ENCODE peak calls at places on chromosome 1, in seven cellular contexts. One of them, this sample, is unnamed.

GRCh38 chr1:209989525-209989924 is 51.5 kb downstream of the SYT14 start:
- DNase-seq in tibial artery: no peak
- DNase-seq in right atrium auricular region: no peak
- DNase-seq in heart left ventricle: no peak
- DNase-seq in CD4-positive, alpha-beta T cell: no peak
- DNase-seq in omental fat pad: no peak
- DNase-seq in kidney: no peak
- DNase-seq in this sample: no peak

GRCh38 chr1:84298336-84298687 is 3.2 kb upstream of the SAMD13 start:
- DNase-seq in tibial artery: peak
- DNase-seq in right atrium auricular region: no peak
- DNase-seq in heart left ventricle: peak
- DNase-seq in CD4-positive, alpha-beta T cell: no peak
- DNase-seq in omental fat pad: no peak
- DNase-seq in kidney: peak
- DNase-seq in this sample: peak

GRCh38 chr1:101520302-101520701 is 283.5 kb downstream of the S1PR1 start:
- DNase-seq in tibial artery: no peak
- DNase-seq in right atrium auricular region: no peak
- DNase-seq in heart left ventricle: no peak
- DNase-seq in CD4-positive, alpha-beta T cell: no peak
- DNase-seq in omental fat pad: no peak
- DNase-seq in kidney: no peak
- DNase-seq in this sample: peak

GRCh38 chr1:160685266-160685665 is 26.4 kb downstream of the CD48 start:
- DNase-seq in tibial artery: no peak
- DNase-seq in right atrium auricular region: no peak
- DNase-seq in heart left ventricle: no peak
- DNase-seq in CD4-positive, alpha-beta T cell: no peak
- DNase-seq in omental fat pad: no peak
- DNase-seq in kidney: no peak
- DNase-seq in this sample: no peak

GRCh38 chr1:108708726-108709660 is 3.7 kb upstream of the FNDC7 start:
- DNase-seq in tibial artery: no peak
- DNase-seq in right atrium auricular region: no peak
- DNase-seq in heart left ventricle: no peak
- DNase-seq in CD4-positive, alpha-beta T cell: peak
- DNase-seq in omental fat pad: no peak
- DNase-seq in kidney: no peak
- DNase-seq in this sample: no peak

GRCh38 chr1:205701405-205701804 is 21.1 kb upstream of the SLC45A3 start:
- DNase-seq in tibial artery: no peak
- DNase-seq in right atrium auricular region: no peak
- DNase-seq in heart left ventricle: no peak
- DNase-seq in CD4-positive, alpha-beta T cell: no peak
- DNase-seq in omental fat pad: no peak
- DNase-seq in kidney: no peak
- DNase-seq in this sample: no peak

GRCh38 chr1:112674440-112674985 is at the start of gene MOV10:
- DNase-seq in tibial artery: peak
- DNase-seq in right atrium auricular region: peak
- DNase-seq in heart left ventricle: peak
- DNase-seq in CD4-positive, alpha-beta T cell: peak
- DNase-seq in omental fat pad: no peak
- DNase-seq in kidney: peak
- DNase-seq in this sample: peak

GRCh38 chr1:244006381-244006901 is 44.6 kb upstream of the ZBTB18 start:
- DNase-seq in tibial artery: no peak
- DNase-seq in right atrium auricular region: no peak
- DNase-seq in heart left ventricle: no peak
- DNase-seq in CD4-positive, alpha-beta T cell: no peak
- DNase-seq in omental fat pad: no peak
- DNase-seq in kidney: no peak
- DNase-seq in this sample: no peak

GRCh38 chr1:51421961-51422360 is 91.6 kb upstream of the TTC39A start:
- DNase-seq in tibial artery: no peak
- DNase-seq in right atrium auricular region: no peak
- DNase-seq in heart left ventricle: no peak
- DNase-seq in CD4-positive, alpha-beta T cell: no peak
- DNase-seq in omental fat pad: no peak
- DNase-seq in kidney: no peak
- DNase-seq in this sample: no peak

GRCh38 chr1:211829343-211830054 is 1.1 kb downstream of the LPGAT1 start:
- DNase-seq in tibial artery: no peak
- DNase-seq in right atrium auricular region: no peak
- DNase-seq in heart left ventricle: no peak
- DNase-seq in CD4-positive, alpha-beta T cell: no peak
- DNase-seq in omental fat pad: no peak
- DNase-seq in kidney: no peak
- DNase-seq in this sample: peak

GRCh38 chr1:201137579-201138310 is 10.8 kb upstream of the ASCL5 start:
- DNase-seq in tibial artery: peak
- DNase-seq in right atrium auricular region: peak
- DNase-seq in heart left ventricle: no peak
- DNase-seq in CD4-positive, alpha-beta T cell: no peak
- DNase-seq in omental fat pad: no peak
- DNase-seq in kidney: peak
- DNase-seq in this sample: no peak

GRCh38 chr1:229374485-229374884 is 31.6 kb upstream of the CCSAP start:
- DNase-seq in tibial artery: peak
- DNase-seq in right atrium auricular region: no peak
- DNase-seq in heart left ventricle: no peak
- DNase-seq in CD4-positive, alpha-beta T cell: no peak
- DNase-seq in omental fat pad: no peak
- DNase-seq in kidney: no peak
- DNase-seq in this sample: no peak

GRCh38 chr1:19734472-19734999 is 65.2 kb downstream of the TMCO4 start:
- DNase-seq in tibial artery: peak
- DNase-seq in right atrium auricular region: no peak
- DNase-seq in heart left ventricle: no peak
- DNase-seq in CD4-positive, alpha-beta T cell: no peak
- DNase-seq in omental fat pad: no peak
- DNase-seq in kidney: peak
- DNase-seq in this sample: no peak

GRCh38 chr1:66069976-66070375 is 277.3 kb downstream of the PDE4B start:
- DNase-seq in tibial artery: no peak
- DNase-seq in right atrium auricular region: no peak
- DNase-seq in heart left ventricle: no peak
- DNase-seq in CD4-positive, alpha-beta T cell: no peak
- DNase-seq in omental fat pad: no peak
- DNase-seq in kidney: no peak
- DNase-seq in this sample: no peak

GRCh38 chr1:6209661-6210605 is 4.0 kb downstream of the RNF207 start:
- DNase-seq in tibial artery: no peak
- DNase-seq in right atrium auricular region: no peak
- DNase-seq in heart left ventricle: no peak
- DNase-seq in CD4-positive, alpha-beta T cell: no peak
- DNase-seq in omental fat pad: no peak
- DNase-seq in kidney: peak
- DNase-seq in this sample: peak

GRCh38 chr1:213136190-213136917 is 85.3 kb downstream of the RPS6KC1 start:
- DNase-seq in tibial artery: no peak
- DNase-seq in right atrium auricular region: no peak
- DNase-seq in heart left ventricle: no peak
- DNase-seq in CD4-positive, alpha-beta T cell: no peak
- DNase-seq in omental fat pad: no peak
- DNase-seq in kidney: no peak
- DNase-seq in this sample: no peak

GRCh38 chr1:171788696-171789095 is 7.2 kb downstream of the METTL13 start:
- DNase-seq in tibial artery: no peak
- DNase-seq in right atrium auricular region: no peak
- DNase-seq in heart left ventricle: no peak
- DNase-seq in CD4-positive, alpha-beta T cell: no peak
- DNase-seq in omental fat pad: no peak
- DNase-seq in kidney: no peak
- DNase-seq in this sample: no peak

GRCh38 chr1:2151252-2151651 is 43.3 kb downstream of the FAAP20 start:
- DNase-seq in tibial artery: no peak
- DNase-seq in right atrium auricular region: no peak
- DNase-seq in heart left ventricle: no peak
- DNase-seq in CD4-positive, alpha-beta T cell: no peak
- DNase-seq in omental fat pad: no peak
- DNase-seq in kidney: no peak
- DNase-seq in this sample: no peak

GRCh38 chr1:41371630-41372599 is 10.7 kb downstream of the FOXO6 start:
- DNase-seq in tibial artery: no peak
- DNase-seq in right atrium auricular region: no peak
- DNase-seq in heart left ventricle: peak
- DNase-seq in CD4-positive, alpha-beta T cell: no peak
- DNase-seq in omental fat pad: no peak
- DNase-seq in kidney: no peak
- DNase-seq in this sample: peak

GRCh38 chr1:225437710-225438437 is 10.0 kb upstream of the LBR start:
- DNase-seq in tibial artery: no peak
- DNase-seq in right atrium auricular region: no peak
- DNase-seq in heart left ventricle: no peak
- DNase-seq in CD4-positive, alpha-beta T cell: no peak
- DNase-seq in omental fat pad: no peak
- DNase-seq in kidney: no peak
- DNase-seq in this sample: no peak
- TF ChIP-seq CTCF in tibial artery: no peak
- TF ChIP-seq CTCF in right atrium auricular region: peak
- TF ChIP-seq CTCF in heart left ventricle: peak
- TF ChIP-seq CTCF in CD4-positive, alpha-beta T cell: peak
- TF ChIP-seq CTCF in omental fat pad: no peak
- TF ChIP-seq CTCF in kidney: peak
- TF ChIP-seq CTCF in this sample: peak

GRCh38 chr1:107153033-107153432 is 12.2 kb downstream of the NTNG1 start:
- DNase-seq in tibial artery: no peak
- DNase-seq in right atrium auricular region: no peak
- DNase-seq in heart left ventricle: no peak
- DNase-seq in CD4-positive, alpha-beta T cell: no peak
- DNase-seq in omental fat pad: no peak
- DNase-seq in kidney: no peak
- DNase-seq in this sample: no peak
- TF ChIP-seq CTCF in tibial artery: no peak
- TF ChIP-seq CTCF in right atrium auricular region: no peak
- TF ChIP-seq CTCF in heart left ventricle: no peak
- TF ChIP-seq CTCF in CD4-positive, alpha-beta T cell: no peak
- TF ChIP-seq CTCF in omental fat pad: no peak
- TF ChIP-seq CTCF in kidney: no peak
- TF ChIP-seq CTCF in this sample: peak

GRCh38 chr1:30272288-30273020 is 450.9 kb downstream of the MATN1 start:
- DNase-seq in tibial artery: no peak
- DNase-seq in right atrium auricular region: no peak
- DNase-seq in heart left ventricle: no peak
- DNase-seq in CD4-positive, alpha-beta T cell: no peak
- DNase-seq in omental fat pad: no peak
- DNase-seq in kidney: no peak
- DNase-seq in this sample: no peak
- TF ChIP-seq CTCF in tibial artery: no peak
- TF ChIP-seq CTCF in right atrium auricular region: no peak
- TF ChIP-seq CTCF in heart left ventricle: no peak
- TF ChIP-seq CTCF in CD4-positive, alpha-beta T cell: no peak
- TF ChIP-seq CTCF in omental fat pad: no peak
- TF ChIP-seq CTCF in kidney: no peak
- TF ChIP-seq CTCF in this sample: no peak

DNA sequence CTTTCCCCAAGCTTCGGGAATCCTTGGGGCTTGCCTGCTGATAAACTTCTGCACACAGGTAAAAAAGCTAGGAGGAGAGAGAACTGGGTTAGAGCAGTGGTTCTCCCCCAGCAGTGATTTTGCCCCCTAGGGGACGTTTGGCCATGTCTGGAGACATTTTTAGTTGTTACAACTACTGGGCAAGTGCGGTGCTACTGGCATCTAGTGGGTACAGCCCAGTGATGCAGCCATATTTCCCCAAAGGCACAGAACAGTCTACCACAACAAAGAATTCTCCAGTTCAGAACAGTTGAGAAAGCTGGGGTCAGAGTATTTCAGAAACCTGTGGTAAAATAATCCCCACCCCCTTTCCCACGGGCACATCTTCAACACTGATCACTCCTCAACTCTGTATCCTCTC is 41.3 kb downstream of the LRRC71 start:
- DNase-seq in tibial artery: no peak
- DNase-seq in right atrium auricular region: no peak
- DNase-seq in heart left ventricle: no peak
- DNase-seq in CD4-positive, alpha-beta T cell: no peak
- DNase-seq in omental fat pad: no peak
- DNase-seq in kidney: no peak
- DNase-seq in this sample: no peak
- TF ChIP-seq CTCF in tibial artery: no peak
- TF ChIP-seq CTCF in right atrium auricular region: no peak
- TF ChIP-seq CTCF in heart left ventricle: peak
- TF ChIP-seq CTCF in CD4-positive, alpha-beta T cell: peak
- TF ChIP-seq CTCF in omental fat pad: no peak
- TF ChIP-seq CTCF in kidney: no peak
- TF ChIP-seq CTCF in this sample: no peak

DNA sequence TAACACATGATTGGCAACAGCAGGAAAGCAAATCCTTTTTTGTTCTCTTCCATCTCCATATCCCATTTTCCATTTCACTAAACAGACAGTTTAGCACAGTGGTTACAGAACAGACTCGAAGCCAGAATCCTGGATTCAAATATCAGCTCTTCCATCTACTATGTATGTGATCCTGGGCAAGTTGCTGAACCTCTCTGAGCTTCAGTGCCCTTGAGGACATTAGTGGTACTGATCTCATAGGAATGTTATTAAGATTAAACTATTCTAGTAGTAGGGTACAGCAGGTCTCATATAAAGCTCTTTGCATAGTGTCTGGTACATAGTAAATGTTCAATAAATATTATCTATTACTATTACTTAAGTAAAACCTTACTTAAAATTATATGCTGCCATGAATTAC is 13.8 kb upstream of the HHIPL2 start:
- DNase-seq in tibial artery: no peak
- DNase-seq in right atrium auricular region: no peak
- DNase-seq in heart left ventricle: no peak
- DNase-seq in CD4-positive, alpha-beta T cell: no peak
- DNase-seq in omental fat pad: no peak
- DNase-seq in kidney: no peak
- DNase-seq in this sample: no peak
- TF ChIP-seq CTCF in tibial artery: no peak
- TF ChIP-seq CTCF in right atrium auricular region: no peak
- TF ChIP-seq CTCF in heart left ventricle: no peak
- TF ChIP-seq CTCF in CD4-positive, alpha-beta T cell: no peak
- TF ChIP-seq CTCF in omental fat pad: no peak
- TF ChIP-seq CTCF in kidney: no peak
- TF ChIP-seq CTCF in this sample: peak